ENCODE peak calls at places on chromosome 5, in five cellular contexts. N is aorta; F is SK-N-DZ; A is neural crest cell; U is activated T-cell treated with anti-CD3 and anti-CD28 coated beads, Interleukin-2, amount 50 U/mL, for 1 hour. L is an unnamed sample.

GRCh38 chr5:6365977-6366590 is 12.3 kb downstream of the MED10 start:
- DNase-seq in N (no peak), U (no peak), A (no peak), F (no peak), L (no peak)

GRCh38 chr5:80407735-80408474 is at the start of gene ZFYVE16:
- DNase-seq in U (peak), A (peak), N (peak), F (peak), L (peak)

GRCh38 chr5:135709998-135710670 is 124.3 kb upstream of the SLC25A48 start:
- DNase-seq in U (no peak), F (no peak), A (no peak), N (no peak), L (no peak)

GRCh38 chr5:448061-448765 is 5.2 kb downstream of the EXOC3 start:
- DNase-seq in U (no peak), N (peak), A (no peak), F (no peak), L (peak)

GRCh38 chr5:89936576-89936975 is 473.0 kb downstream of the CETN3 start:
- DNase-seq in U (no peak), N (no peak), A (no peak), F (no peak), L (no peak)

GRCh38 chr5:160930361-160930760 is 78.3 kb upstream of the ATP10B start:
- DNase-seq in A (no peak), U (no peak), N (no peak), F (no peak), L (no peak)

GRCh38 chr5:168920019-168920813 is 341.0 kb upstream of the PANK3 start:
- DNase-seq in A (no peak), U (no peak), N (no peak), F (no peak), L (no peak)

GRCh38 chr5:10729320-10730133 is 31.5 kb downstream of the DAP start:
- DNase-seq in F (peak), U (no peak), A (no peak), N (no peak), L (no peak)

GRCh38 chr5:170634236-170634990 is 130.6 kb downstream of the KCNIP1 start:
- DNase-seq in N (peak), F (no peak), U (no peak), A (no peak), L (peak)

GRCh38 chr5:143641549-143641955 is 170.4 kb upstream of the HMHB1 start:
- DNase-seq in A (no peak), F (no peak), U (no peak), N (no peak), L (no peak)

GRCh38 chr5:174533771-174534221 is 190.6 kb upstream of the MSX2 start:
- DNase-seq in A (no peak), U (no peak), F (no peak), N (no peak), L (no peak)

GRCh38 chr5:163504091-163504931 is 1.1 kb upstream of the MAT2B start:
- DNase-seq in F (peak), N (no peak), A (peak), U (peak), L (no peak)

GRCh38 chr5:169352901-169353300 is 52.0 kb upstream of the SLIT3 start:
- DNase-seq in U (no peak), A (no peak), F (no peak), N (no peak), L (no peak)

GRCh38 chr5:177455661-177456590 is 9.3 kb downstream of the PRR7 start:
- DNase-seq in F (peak), A (peak), N (peak), U (peak), L (peak)

GRCh38 chr5:132673939-132674630 is at the start of gene IL4:
- DNase-seq in N (no peak), U (no peak), F (no peak), A (no peak), L (no peak)

GRCh38 chr5:143263272-143263810 is 140.1 kb downstream of the NR3C1 start:
- DNase-seq in F (no peak), U (no peak), A (no peak), N (no peak), L (no peak)

GRCh38 chr5:106121972-106122605 is 1548.6 kb downstream of the EFNA5 start:
- DNase-seq in N (no peak), F (peak), U (no peak), A (peak), L (no peak)

GRCh38 chr5:65264420-65264819 is 217.3 kb downstream of the ADAMTS6 start:
- DNase-seq in A (no peak), U (no peak), F (no peak), N (no peak), L (no peak)

GRCh38 chr5:92944903-92945629 is 636.0 kb downstream of the NR2F1-AS1 start:
- DNase-seq in U (no peak), F (no peak), A (no peak), N (no peak), L (no peak)

GRCh38 chr5:163473613-163474243 is 13.3 kb downstream of the HMMR start:
- DNase-seq in U (no peak), F (no peak), N (no peak), A (no peak), L (no peak)

GRCh38 chr5:68037541-68037940 is 178.0 kb upstream of the PIK3R1 start:
- DNase-seq in U (no peak), N (no peak), F (no peak), A (no peak), L (no peak)

GRCh38 chr5:179192891-179193470 is 132.8 kb downstream of the ZNF354C start:
- DNase-seq in A (no peak), F (no peak), N (peak), U (no peak), L (no peak)

GRCh38 chr5:159103086-159103485 is 3.4 kb upstream of the EBF1 start:
- DNase-seq in U (no peak), F (no peak), N (no peak), A (no peak), L (no peak)

GRCh38 chr5:39779836-39780235 is 355.1 kb upstream of the DAB2 start:
- DNase-seq in F (no peak), A (no peak), U (no peak), N (no peak), L (no peak)

GRCh38 chr5:57034517-57034916 is 82.6 kb upstream of the MIER3 start:
- DNase-seq in A (no peak), F (no peak), U (no peak), N (no peak), L (no peak)

GRCh38 chr5:79416499-79416898 is 97.4 kb downstream of the HOMER1 start:
- DNase-seq in F (no peak), U (no peak), N (no peak), A (no peak), L (no peak)

GRCh38 chr5:83285661-83286398 is 185.7 kb upstream of the VCAN start:
- DNase-seq in F (no peak), A (no peak), N (no peak), U (no peak), L (no peak)

GRCh38 chr5:85293139-85293785 is 908.6 kb upstream of the EDIL3 start:
- DNase-seq in F (no peak), A (no peak), U (no peak), N (no peak), L (no peak)

GRCh38 chr5:74231697-74232096 is 408.8 kb downstream of the ENC1 start:
- DNase-seq in N (no peak), A (no peak), F (no peak), U (no peak), L (no peak)

L was measured in sciatic nerve.